ENCODE peak calls at places on chromosomes 4 and X, in six cellular contexts. O is HCT116, B is fibroblast of lung, K is Karpas-422, X is mammary epithelial cell, Y is SK-N-SH. T is an unnamed sample.

GRCh38 chr4:1625600-1626138 is 58.4 kb downstream of the FAM53A start:
- DNase-seq in O (no peak), B (no peak), K (no peak), X (no peak), Y (no peak), T (no peak)

GRCh38 chr4:100651499-100652165 is 133.8 kb upstream of the EMCN start:
- DNase-seq in O (no peak), B (no peak), K (no peak), X (no peak), Y (no peak), T (no peak)

GRCh38 chrX:47148946-47149345 is 3.9 kb downstream of the RBM10 start:
- DNase-seq in O (no peak), B (no peak), K (no peak), X (no peak), Y (no peak), T (no peak)

GRCh38 chrX:81174286-81174685 is 27.4 kb downstream of the HMGN5 start:
- DNase-seq in O (no peak), B (peak), K (peak), X (peak), Y (no peak), T (peak)

GRCh38 chrX:141467442-141467841 is 117.1 kb downstream of the SPANXA1 start:
- DNase-seq in O (no peak), B (no peak), K (no peak), X (no peak), Y (peak), T (no peak)

GRCh38 chrX:126770179-126770578 is 49.4 kb upstream of the PRR32 start:
- DNase-seq in O (no peak), B (no peak), K (peak), X (peak), Y (peak), T (no peak)

GRCh38 chr4:7557447-7557846 is 122.7 kb upstream of the PSAPL1 start:
- DNase-seq in O (no peak), B (peak), K (no peak), X (peak), Y (no peak), T (peak)

GRCh38 chrX:139126493-139126892 is 404.0 kb upstream of the F9 start:
- DNase-seq in O (no peak), B (no peak), K (peak), X (peak), Y (peak), T (no peak)

GRCh38 chr4:182238355-182238931 is 4.8 kb upstream of the TENM3 start:
- DNase-seq in O (no peak), B (no peak), K (no peak), X (peak), Y (no peak), T (no peak)

GRCh38 chrX:87064522-87064921 is 453.1 kb upstream of the KLHL4 start:
- DNase-seq in O (no peak), B (no peak), K (no peak), X (no peak), Y (no peak), T (no peak)

GRCh38 chrX:150162141-150162540 is 201.0 kb upstream of the MAMLD1 start:
- DNase-seq in O (peak), B (no peak), K (no peak), X (peak), Y (no peak), T (no peak)

GRCh38 chr4:77800077-77800476 is 19.1 kb downstream of the CNOT6L start:
- DNase-seq in O (no peak), B (no peak), K (no peak), X (no peak), Y (no peak), T (no peak)

GRCh38 chr4:2828758-2829181 is 14.9 kb upstream of the ADD1 start:
- DNase-seq in O (no peak), B (no peak), K (no peak), X (no peak), Y (peak), T (no peak)

GRCh38 chr4:24930136-24930535 is 17.3 kb upstream of the CCDC149 start:
- DNase-seq in O (no peak), B (peak), K (no peak), X (no peak), Y (no peak), T (no peak)

GRCh38 chr4:20422398-20422797 is 170.7 kb downstream of the SLIT2 start:
- DNase-seq in O (peak), B (peak), K (peak), X (peak), Y (peak), T (peak)

GRCh38 chrX:42752730-42753129 is 25.2 kb downstream of the PPP1R2C start:
- DNase-seq in O (no peak), B (no peak), K (peak), X (no peak), Y (no peak), T (no peak)

GRCh38 chrX:9378980-9379696 is 85.7 kb upstream of the TBL1X start:
- DNase-seq in O (no peak), B (peak), K (no peak), X (peak), Y (no peak), T (peak)

GRCh38 chrX:123814343-123814742 is 45.5 kb upstream of the XIAP start:
- DNase-seq in O (no peak), B (no peak), K (no peak), X (no peak), Y (no peak), T (no peak)

GRCh38 chr4:39823193-39823592 is 125.3 kb downstream of the UBE2K start:
- DNase-seq in O (no peak), B (peak), K (no peak), X (no peak), Y (no peak), T (peak)

GRCh38 chr4:125582302-125582701 is 267.5 kb downstream of the FAT4 start:
- DNase-seq in O (no peak), B (peak), K (no peak), X (no peak), Y (no peak), T (peak)

GRCh38 chrX:69317721-69318120 is 152.5 kb upstream of the PJA1 start:
- DNase-seq in O (no peak), B (no peak), K (no peak), X (no peak), Y (peak), T (no peak)

GRCh38 chr4:147772459-147772969 is 40.6 kb downstream of the ARHGAP10 start:
- DNase-seq in O (no peak), B (peak), K (no peak), X (peak), Y (no peak), T (peak)

GRCh38 chr4:13617801-13618200 is 9.7 kb downstream of the BOD1L1 start:
- DNase-seq in O (no peak), B (no peak), K (no peak), X (no peak), Y (no peak), T (no peak)

GRCh38 chr4:76007089-76007559 is at the start of gene CXCL9:
- DNase-seq in O (no peak), B (no peak), K (no peak), X (peak), Y (no peak), T (no peak)

GRCh38 chrX:131617182-131617581 is 73.3 kb downstream of the OR13H1 start:
- DNase-seq in O (no peak), B (peak), K (no peak), X (peak), Y (no peak), T (peak)

GRCh38 chr4:3442959-3443749 is 1.4 kb downstream of the HGFAC start:
- DNase-seq in O (no peak), B (peak), K (peak), X (peak), Y (peak), T (peak)

GRCh38 chrX:68480969-68481368 is 17.9 kb upstream of the YIPF6 start:
- DNase-seq in O (no peak), B (no peak), K (no peak), X (no peak), Y (no peak), T (no peak)

GRCh38 chr4:89056953-89057398 is at the start of gene FAM13A:
- DNase-seq in O (peak), B (peak), K (no peak), X (peak), Y (no peak), T (peak)

GRCh38 chr4:77021614-77022089 is 54.1 kb downstream of the CCNI start:
- DNase-seq in O (no peak), B (peak), K (no peak), X (no peak), Y (no peak), T (peak)

GRCh38 chrX:143437439-143437838 is 79.8 kb downstream of the SPANXN3 start:
- DNase-seq in O (no peak), B (no peak), K (peak), X (no peak), Y (peak), T (peak)

GRCh38 chr4:153509724-153510123 is 43.6 kb downstream of the TMEM131L start:
- DNase-seq in O (no peak), B (no peak), K (no peak), X (no peak), Y (no peak), T (no peak)

GRCh38 chrX:104659037-104659744 is 93.2 kb downstream of the IL1RAPL2 start:
- DNase-seq in O (no peak), B (no peak), K (no peak), X (peak), Y (no peak), T (peak)

GRCh38 chr4:152512483-152512882 is 23.4 kb downstream of the FBXW7 start:
- DNase-seq in O (no peak), B (no peak), K (no peak), X (no peak), Y (no peak), T (no peak)

GRCh38 chrX:135112096-135112729 is 8.1 kb downstream of the ETDB start:
- DNase-seq in O (peak), B (peak), K (peak), X (peak), Y (peak), T (peak)

GRCh38 chr4:56220261-56220660 is 167.0 kb downstream of the AASDH start:
- DNase-seq in O (no peak), B (peak), K (no peak), X (no peak), Y (no peak), T (peak)

GRCh38 chr4:38823766-38824165 is 19.2 kb upstream of the TLR1 start:
- DNase-seq in O (no peak), B (no peak), K (no peak), X (no peak), Y (no peak), T (no peak)

GRCh38 chr4:104064650-104065577 is 345.1 kb upstream of the TACR3 start:
- DNase-seq in O (peak), B (peak), K (peak), X (peak), Y (peak), T (peak)

GRCh38 chrX:135522132-135522530 is 1.7 kb downstream of the INTS6L start:
- DNase-seq in O (no peak), B (no peak), K (no peak), X (no peak), Y (no peak), T (no peak)

GRCh38 chr4:122635205-122635604 is 14.3 kb upstream of the IL21 start:
- DNase-seq in O (no peak), B (no peak), K (no peak), X (no peak), Y (no peak), T (no peak)

GRCh38 chr4:122636697-122637096 is 15.8 kb upstream of the IL21 start:
- DNase-seq in O (no peak), B (peak), K (peak), X (no peak), Y (no peak), T (no peak)

GRCh38 chr4:122633211-122633610 is 12.3 kb upstream of the IL21 start:
- DNase-seq in O (no peak), B (peak), K (no peak), X (no peak), Y (no peak), T (no peak)

GRCh38 chr4:122632396-122633143 is 11.7 kb upstream of the IL21 start:
- DNase-seq in O (no peak), B (peak), K (peak), X (no peak), Y (no peak), T (no peak)
- H2AFZ ChIP-seq in O (no peak), B (no peak), K (no peak), X (no peak), Y (no peak), T (no peak)

DNA sequence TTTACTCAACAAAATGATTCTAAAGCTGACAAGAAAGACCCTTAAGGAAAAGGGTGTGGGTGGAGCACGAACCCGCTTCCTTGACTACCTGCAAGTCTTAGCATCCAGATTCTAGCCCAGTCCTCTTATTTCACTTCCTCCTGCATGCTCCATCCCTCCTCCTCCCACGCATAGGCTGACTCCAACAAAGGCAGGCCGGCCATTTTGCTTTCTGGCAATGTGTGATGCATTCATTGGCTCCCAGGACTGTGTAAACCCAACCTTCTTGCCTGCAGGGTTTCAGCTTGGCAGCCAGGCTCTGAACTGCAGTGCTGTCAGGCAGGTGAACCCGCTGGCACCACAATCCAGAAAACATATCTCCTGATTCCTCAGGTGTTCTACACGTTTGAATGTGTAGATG is 39.3 kb downstream of the RTL9 start:
- DNase-seq in O (no peak), B (no peak), K (no peak), X (no peak), Y (no peak), T (no peak)
- H2AFZ ChIP-seq in O (no peak), B (no peak), K (no peak), X (peak), Y (no peak), T (no peak)

DNA sequence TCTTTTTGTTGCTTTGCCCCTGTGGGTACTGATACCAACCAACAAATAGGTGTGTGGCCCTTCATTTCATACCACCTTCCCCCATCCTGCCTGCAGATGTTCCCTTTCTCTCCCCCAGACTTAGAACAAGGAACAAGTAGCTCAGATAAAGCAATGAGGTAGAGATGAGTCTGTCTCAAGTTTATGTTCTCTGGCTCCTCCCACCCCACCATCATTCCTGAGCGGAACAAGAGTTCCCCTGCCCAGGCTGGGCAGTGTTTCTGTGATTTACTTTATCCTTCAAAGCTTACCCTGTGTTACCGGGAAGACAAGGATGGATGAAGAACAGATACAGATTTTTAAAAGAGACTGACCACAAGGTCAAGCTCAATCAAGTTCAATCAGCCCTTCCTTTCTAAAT is 80.0 kb upstream of the UCP1 start:
- DNase-seq in O (no peak), B (no peak), K (no peak), X (no peak), Y (no peak), T (no peak)
- H2AFZ ChIP-seq in O (no peak), B (no peak), K (no peak), X (no peak), Y (no peak), T (no peak)

GRCh38 chrX:1466971-1467561 is 14.4 kb upstream of the ASMTL start:
- DNase-seq in O (no peak), B (no peak), K (no peak), X (no peak), Y (no peak), T (no peak)

GRCh38 chrX:1468250-1468772 is 15.6 kb upstream of the ASMTL start:
- DNase-seq in O (no peak), B (no peak), K (peak), X (peak), Y (no peak), T (no peak)

GRCh38 chrX:1465261-1466231 is 12.8 kb upstream of the ASMTL start:
- DNase-seq in O (no peak), B (no peak), K (no peak), X (peak), Y (no peak), T (no peak)

GRCh38 chrX:1464282-1465131 is 11.8 kb upstream of the ASMTL start:
- DNase-seq in O (no peak), B (no peak), K (no peak), X (no peak), Y (no peak), T (no peak)

GRCh38 chrX:1466232-1466661 is 13.5 kb upstream of the ASMTL start:
- DNase-seq in O (no peak), B (no peak), K (no peak), X (no peak), Y (no peak), T (no peak)
- H2AFZ ChIP-seq in O (no peak), B (no peak), K (no peak), X (no peak), Y (no peak), T (no peak)

GRCh38 chr4:80798082-80798481 is 232.4 kb upstream of the BMP3 start:
- DNase-seq in O (no peak), B (no peak), K (no peak), X (peak), Y (no peak), T (no peak)
- H2AFZ ChIP-seq in O (no peak), B (no peak), K (no peak), X (peak), Y (no peak), T (no peak)

DNA sequence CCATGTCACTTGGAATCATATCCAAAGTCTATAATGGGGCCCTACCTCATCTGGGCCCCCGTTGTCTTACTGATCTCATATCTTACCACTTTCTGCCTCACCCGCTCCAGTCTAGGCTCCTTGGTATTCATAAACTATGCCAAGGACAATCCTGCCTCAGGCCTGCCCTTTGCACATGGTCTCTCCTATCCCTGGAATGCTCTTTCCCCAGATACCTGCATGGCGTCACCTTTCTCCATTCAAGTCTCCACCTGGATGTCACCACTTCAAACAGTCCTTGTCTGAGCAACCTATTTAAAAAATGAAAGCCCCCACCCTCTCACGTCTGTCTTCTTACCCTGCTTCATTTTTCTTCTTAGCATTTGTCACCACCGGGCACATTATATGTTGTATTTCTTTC is 8.2 kb downstream of the VGLL1 start:
- DNase-seq in O (no peak), B (no peak), K (no peak), X (no peak), Y (no peak), T (no peak)
- H2AFZ ChIP-seq in O (no peak), B (no peak), K (no peak), X (no peak), Y (no peak), T (no peak)

GRCh38 chr4:159273126-159273438 is 170.2 kb downstream of the RAPGEF2 start:
- DNase-seq in O (no peak), B (peak), K (no peak), X (no peak), Y (peak), T (peak)
- H2AFZ ChIP-seq in O (no peak), B (no peak), K (no peak), X (no peak), Y (no peak), T (no peak)

GRCh38 chr4:90503677-90504076 is 376.5 kb downstream of the CCSER1 start:
- DNase-seq in O (no peak), B (no peak), K (no peak), X (no peak), Y (no peak), T (no peak)
- H2AFZ ChIP-seq in O (no peak), B (no peak), K (no peak), X (no peak), Y (no peak), T (no peak)